ENCODE peak calls at places on chromosomes 16 and 17, in five cellular contexts. D is AG09319; I is suprapubic skin; P is cardiac fibroblast; Y is CD8-positive, alpha-beta T cell. N is an unnamed sample.

GRCh38 chr17:4940625-4941021 is 555 bp downstream of the RNF167 start:
- DNase-seq in Y (peak), P (no peak), I (no peak), D (no peak), N (no peak)

GRCh38 chr17:72666519-72666874 is 426.0 kb downstream of the SLC39A11 start:
- DNase-seq in I (no peak), D (no peak), P (no peak), Y (no peak), N (no peak)

GRCh38 chr16:15041260-15042011 is 14.4 kb downstream of the NTAN1 start:
- DNase-seq in P (peak), D (peak), Y (no peak), I (peak), N (no peak)

GRCh38 chr16:56258508-56259424 is 67.5 kb downstream of the GNAO1 start:
- DNase-seq in D (no peak), P (no peak), Y (no peak), I (no peak), N (no peak)

GRCh38 chr17:32854177-32854576 is 22.7 kb downstream of the MYO1D start:
- DNase-seq in D (no peak), Y (no peak), P (no peak), I (no peak), N (no peak)

GRCh38 chr16:61654962-61655361 is 381.3 kb downstream of the CDH8 start:
- DNase-seq in D (no peak), P (no peak), I (no peak), Y (no peak), N (no peak)

GRCh38 chr16:75288596-75289120 is 37.2 kb upstream of the BCAR1 start:
- DNase-seq in I (no peak), D (no peak), Y (peak), P (no peak), N (no peak)

GRCh38 chr17:72822358-72823023 is 270.0 kb downstream of the SLC39A11 start:
- DNase-seq in P (no peak), Y (no peak), D (no peak), I (no peak), N (peak)

GRCh38 chr16:91484-91883 is 13.5 kb downstream of the MPG start:
- DNase-seq in Y (no peak), I (no peak), D (no peak), P (peak), N (no peak)

GRCh38 chr16:86899757-86900156 is 321.4 kb downstream of the FOXL1 start:
- DNase-seq in D (no peak), P (peak), Y (no peak), I (no peak), N (no peak)

GRCh38 chr17:16652847-16653366 is 743 bp downstream of the ZNF624 start:
- DNase-seq in Y (no peak), D (no peak), P (no peak), I (no peak), N (no peak)

GRCh38 chr17:65265276-65265675 is 128.1 kb downstream of the RGS9 start:
- DNase-seq in D (no peak), P (no peak), Y (no peak), I (no peak), N (no peak)

GRCh38 chr17:14756469-14756868 is 455.6 kb downstream of the HS3ST3B1 start:
- DNase-seq in I (no peak), D (no peak), Y (no peak), P (no peak), N (no peak)

GRCh38 chr17:6592193-6592592 is 35.8 kb upstream of the PITPNM3 start:
- DNase-seq in D (no peak), I (no peak), Y (no peak), P (no peak), N (peak)

GRCh38 chr16:17026600-17027242 is 444.0 kb downstream of the XYLT1 start:
- DNase-seq in D (no peak), I (no peak), Y (no peak), P (no peak), N (no peak)

GRCh38 chr17:14866266-14866665 is 398.9 kb downstream of the PMP22 start:
- DNase-seq in Y (no peak), D (no peak), I (no peak), P (no peak), N (no peak)

GRCh38 chr17:31510273-31511175 is 119.0 kb downstream of the RAB11FIP4 start:
- DNase-seq in P (no peak), Y (no peak), I (no peak), D (no peak), N (no peak)

GRCh38 chr17:58385359-58385899 is 31.9 kb downstream of the RNF43 start:
- DNase-seq in Y (no peak), D (no peak), I (no peak), P (no peak), N (no peak)

GRCh38 chr17:53722407-53722806 is 100.3 kb upstream of the KIF2B start:
- DNase-seq in Y (no peak), P (peak), D (peak), I (no peak), N (peak)

GRCh38 chr17:1059131-1059795 is 62.3 kb downstream of the TIMM22 start:
- DNase-seq in P (no peak), Y (no peak), D (no peak), I (no peak), N (no peak)

GRCh38 chr17:17028059-17028877 is 14.0 kb upstream of the MPRIP start:
- DNase-seq in Y (no peak), I (peak), D (no peak), P (peak), N (peak)

GRCh38 chr17:7004398-7005253 is 7.8 kb upstream of the RNASEK start:
- DNase-seq in I (no peak), P (peak), D (no peak), Y (no peak), N (peak)

GRCh38 chr16:4994719-4995434 is 36.7 kb downstream of the SEC14L5 start:
- DNase-seq in D (no peak), Y (no peak), I (no peak), P (no peak), N (no peak)

GRCh38 chr16:23465179-23465578 is 12.2 kb upstream of the COG7 start:
- DNase-seq in D (no peak), P (no peak), I (no peak), Y (no peak), N (no peak)

GRCh38 chr17:48633266-48633816 is 7.2 kb upstream of the HOXB9 start:
- DNase-seq in I (peak), D (no peak), Y (no peak), P (no peak), N (no peak)

GRCh38 chr17:68775338-68775737 is 174.2 kb upstream of the FAM20A start:
- DNase-seq in Y (no peak), D (no peak), P (peak), I (no peak), N (no peak)

GRCh38 chr17:30790279-30790678 is 34.2 kb downstream of the CRLF3 start:
- DNase-seq in Y (no peak), I (no peak), P (no peak), D (no peak), N (no peak)

GRCh38 chr16:57946181-57946801 is 24.6 kb downstream of the CNGB1 start:
- DNase-seq in P (no peak), I (no peak), Y (no peak), D (no peak), N (no peak)

GRCh38 chr17:51036084-51036483 is 84.6 kb downstream of the SPAG9 start:
- DNase-seq in Y (no peak), P (no peak), I (no peak), D (no peak), N (no peak)

GRCh38 chr17:66531826-66532439 is 229.5 kb downstream of the PRKCA start:
- DNase-seq in P (no peak), Y (no peak), I (no peak), D (no peak), N (no peak)

GRCh38 chr17:68460715-68461114 is 3.4 kb upstream of the WIPI1 start:
- DNase-seq in I (no peak), Y (no peak), P (no peak), D (no peak), N (no peak)

GRCh38 chr17:27281438-27281837 is 12.5 kb upstream of the WSB1 start:
- DNase-seq in I (no peak), P (no peak), Y (no peak), D (no peak), N (no peak)

GRCh38 chr17:43393944-43394482 is 4.8 kb upstream of the ARL4D start:
- DNase-seq in I (peak), Y (peak), P (peak), D (peak), N (peak)

GRCh38 chr17:75855310-75856061 is at the start of gene WBP2:
- DNase-seq in I (peak), Y (peak), D (peak), P (peak), N (peak)
- TF ChIP-seq CTCF in I (peak), Y (no peak), D (peak), P (no peak), N (no peak)

DNA sequence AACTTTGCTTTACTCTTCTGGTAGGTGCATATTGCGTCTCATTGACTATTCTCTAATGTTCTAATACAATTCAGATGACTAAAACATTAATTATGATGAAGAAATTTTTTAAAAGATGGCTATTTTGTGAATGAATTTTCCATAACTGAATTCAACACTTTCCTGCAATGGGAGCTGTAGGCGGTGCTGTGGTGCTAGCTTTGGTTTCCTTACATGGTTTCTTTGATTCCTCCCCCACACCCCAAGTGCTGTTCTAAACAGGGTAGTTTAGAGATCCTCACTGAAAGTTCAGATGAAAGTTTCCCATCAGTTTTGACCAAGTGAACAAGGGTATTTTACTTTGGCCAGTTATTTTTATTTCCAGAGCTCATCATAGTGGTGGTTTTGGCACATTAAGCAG is 26.0 kb upstream of the MRC2 start:
- DNase-seq in D (peak), P (peak), Y (no peak), I (no peak), N (no peak)
- TF ChIP-seq CTCF in D (peak), P (peak), Y (no peak), I (no peak), N (no peak)

DNA sequence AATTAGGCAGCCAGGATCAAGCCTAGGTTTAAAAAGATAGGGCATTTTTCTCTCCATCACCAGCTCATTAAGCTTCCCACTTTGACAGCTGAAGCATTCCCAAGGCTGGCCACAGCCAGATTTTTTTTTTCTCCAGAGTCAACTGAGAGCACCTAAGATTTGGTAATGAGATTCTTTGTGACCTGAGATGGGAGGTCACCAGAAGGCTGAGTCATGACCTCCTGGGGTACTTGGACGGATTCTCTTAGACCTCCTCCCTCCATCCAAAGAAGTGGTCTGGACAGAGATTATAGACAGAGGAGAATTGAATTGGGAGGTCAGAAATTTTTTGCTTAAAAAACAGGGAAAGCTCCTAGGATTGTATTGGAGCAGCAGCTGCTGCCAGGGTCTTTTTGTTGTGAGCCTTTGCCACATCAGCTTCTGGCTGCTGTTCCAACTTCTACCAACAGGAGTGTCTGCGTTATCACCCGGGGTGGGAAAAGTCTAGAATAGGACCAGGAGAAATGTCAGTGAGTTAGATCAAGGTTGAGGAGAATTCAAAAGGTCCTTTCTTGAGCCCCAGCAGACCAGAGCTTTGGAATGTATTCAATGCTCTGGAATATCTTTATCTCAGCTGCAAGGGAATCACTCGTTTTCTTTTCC is 221.2 kb upstream of the N4BP1 start:
- DNase-seq in I (no peak), Y (no peak), P (no peak), D (no peak), N (no peak)
- TF ChIP-seq CTCF in I (no peak), Y (no peak), P (no peak), D (no peak), N (no peak)

DNA sequence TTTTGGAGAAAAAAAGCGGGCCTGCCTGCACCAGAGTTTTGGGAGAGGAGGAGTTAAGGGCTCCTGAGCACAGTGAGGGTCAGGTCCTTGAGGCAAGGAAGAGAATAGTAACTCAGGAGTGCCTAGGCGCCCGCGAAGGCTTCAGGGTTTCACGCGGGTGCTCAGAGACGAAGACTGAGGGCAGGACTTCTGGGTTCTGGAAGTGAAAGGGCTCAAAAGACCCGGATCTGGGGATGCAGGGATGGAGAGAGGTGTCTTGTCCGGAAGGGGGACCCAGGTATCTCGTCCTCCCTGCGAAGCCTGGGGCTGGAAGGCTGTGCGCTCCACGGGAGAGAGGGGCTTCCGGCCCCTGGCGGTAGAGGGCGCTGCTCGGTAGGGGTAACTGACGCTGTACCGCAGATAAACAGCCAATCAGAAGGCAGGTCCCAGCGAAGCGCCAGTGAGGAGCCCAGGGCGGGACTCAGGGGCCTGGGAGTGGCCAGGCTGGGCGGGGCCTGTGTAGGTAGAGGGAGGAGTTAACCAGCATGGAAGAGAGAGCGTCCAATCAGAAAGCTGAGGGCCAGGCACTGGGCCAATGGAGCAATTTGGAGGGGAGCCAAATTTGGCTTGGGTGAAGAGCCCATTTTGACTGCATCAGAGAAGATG is 729 bp downstream of the TGFB1I1 start:
- DNase-seq in I (peak), D (peak), P (peak), Y (no peak), N (peak)
- TF ChIP-seq CTCF in I (peak), D (peak), P (peak), Y (no peak), N (peak)

GRCh38 chr16:67190448-67191399 is 788 bp upstream of the EXOC3L1 start:
- DNase-seq in P (no peak), I (no peak), Y (no peak), D (no peak), N (no peak)

GRCh38 chr16:67187175-67187900 is 2.6 kb downstream of the EXOC3L1 start:
- DNase-seq in P (no peak), D (no peak), I (no peak), Y (no peak), N (no peak)

GRCh38 chr16:67186550-67186950 is 2.8 kb upstream of the MATCAP1 start:
- DNase-seq in P (no peak), D (no peak), I (no peak), Y (no peak), N (no peak)

GRCh38 chr16:67190041-67190440 is at the start of gene EXOC3L1:
- DNase-seq in I (no peak), Y (no peak), D (no peak), P (no peak), N (no peak)

DNA sequence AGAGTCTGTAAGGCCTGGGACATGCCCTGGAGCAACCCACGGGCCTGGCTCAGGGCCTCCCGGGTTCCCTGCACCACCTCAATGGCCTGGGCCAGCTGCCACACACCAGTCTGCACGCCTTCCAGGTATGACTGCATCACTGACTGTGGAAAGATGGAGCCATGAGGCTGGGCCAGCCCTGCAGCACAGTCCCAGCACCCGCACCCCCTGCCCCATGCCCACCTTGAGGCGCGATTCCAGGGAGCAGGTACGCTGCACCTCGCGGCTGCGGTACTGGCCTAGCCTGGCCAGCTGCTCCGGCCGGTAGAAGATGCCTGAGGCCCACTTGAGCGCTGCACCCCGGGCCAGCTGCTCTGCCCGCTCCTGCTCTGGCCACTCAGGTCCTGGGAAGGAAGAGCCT is 1.1 kb downstream of the EXOC3L1 start:
- DNase-seq in P (no peak), Y (no peak), D (no peak), I (no peak), N (no peak)
- TF ChIP-seq CTCF in P (no peak), Y (no peak), D (no peak), I (no peak), N (no peak)

GRCh38 chr16:69346683-69347082 is 4.9 kb downstream of the TMED6 start:
- DNase-seq in D (no peak), I (no peak), P (no peak), Y (no peak), N (no peak)
- TF ChIP-seq CTCF in D (no peak), I (no peak), P (no peak), Y (no peak), N (no peak)

GRCh38 chr16:64981568-64982281 is 140.1 kb downstream of the CDH11 start:
- DNase-seq in Y (no peak), D (no peak), I (no peak), P (peak), N (no peak)

GRCh38 chr16:64983226-64983625 is 138.6 kb downstream of the CDH11 start:
- DNase-seq in Y (no peak), I (no peak), P (no peak), D (no peak), N (no peak)

GRCh38 chr16:64989050-64989449 is 132.8 kb downstream of the CDH11 start:
- DNase-seq in I (no peak), D (no peak), Y (no peak), P (no peak), N (no peak)

GRCh38 chr16:64982581-64982980 is 139.3 kb downstream of the CDH11 start:
- DNase-seq in P (no peak), D (peak), Y (no peak), I (no peak), N (no peak)

GRCh38 chr16:64983983-64984382 is 137.9 kb downstream of the CDH11 start:
- DNase-seq in I (no peak), D (peak), Y (no peak), P (peak), N (no peak)
- TF ChIP-seq CTCF in I (peak), D (peak), Y (no peak), P (peak), N (no peak)

GRCh38 chr17:37718383-37719048 is 26.3 kb downstream of the HNF1B start:
- DNase-seq in D (no peak), I (no peak), P (no peak), Y (no peak), N (no peak)

GRCh38 chr17:37713028-37713431 is 31.8 kb downstream of the HNF1B start:
- DNase-seq in D (no peak), P (no peak), I (no peak), Y (no peak), N (peak)

GRCh38 chr17:37713624-37714023 is 31.2 kb downstream of the HNF1B start:
- DNase-seq in I (no peak), P (no peak), Y (no peak), D (no peak), N (peak)

GRCh38 chr17:37717627-37718382 is 27.1 kb downstream of the HNF1B start:
- DNase-seq in I (no peak), P (no peak), Y (no peak), D (no peak), N (no peak)

GRCh38 chr17:37714897-37715296 is 30.0 kb downstream of the HNF1B start:
- DNase-seq in Y (no peak), D (no peak), P (no peak), I (no peak), N (no peak)
- TF ChIP-seq CTCF in Y (no peak), D (no peak), P (no peak), I (no peak), N (no peak)

DNA sequence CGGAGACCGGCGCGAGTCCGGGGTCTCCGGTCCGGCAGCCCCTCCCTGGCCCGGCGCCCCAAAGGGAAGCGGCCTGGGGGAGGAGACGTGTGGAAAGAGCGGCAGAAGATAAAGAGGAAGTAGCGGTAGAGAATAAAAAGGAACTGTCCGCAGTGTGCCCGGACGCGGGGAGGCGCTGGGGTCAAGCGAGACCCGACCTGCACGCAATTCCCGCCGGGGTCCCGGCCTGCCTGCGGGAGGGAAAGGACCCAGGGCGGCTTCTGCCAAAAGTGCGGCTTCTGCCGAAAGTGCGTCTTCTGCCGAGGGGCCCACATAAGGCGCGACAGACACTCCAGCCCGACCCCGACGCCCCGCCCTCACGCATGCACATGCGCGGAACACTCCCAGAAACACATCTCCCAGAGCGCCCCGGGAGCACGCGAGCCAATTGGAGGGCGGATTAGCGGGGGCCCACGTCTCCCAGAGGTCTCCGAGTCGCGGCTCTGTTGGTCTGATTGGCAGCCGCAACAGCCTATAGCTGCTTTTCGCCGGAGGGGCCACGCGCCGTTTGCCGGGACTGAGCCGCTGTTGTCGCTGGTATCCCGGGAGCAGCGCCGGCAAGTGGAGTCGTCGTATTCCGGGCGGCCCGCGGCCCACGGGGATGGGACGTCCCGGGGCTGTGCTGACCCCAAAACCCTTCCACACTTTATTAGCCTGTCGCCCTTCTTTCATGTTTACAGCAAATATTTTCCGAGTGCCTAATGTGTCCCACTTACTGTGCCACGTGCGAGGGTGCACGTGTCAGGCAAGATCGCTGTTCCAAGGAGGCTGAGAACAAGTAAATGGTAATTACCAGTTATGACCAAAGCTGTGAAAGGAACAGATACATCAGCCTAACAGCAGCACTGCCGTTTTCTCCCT is 8.0 kb upstream of the MEFV start:
- DNase-seq in I (peak), Y (peak), D (peak), P (peak), N (peak)
- TF ChIP-seq CTCF in I (no peak), Y (no peak), D (peak), P (peak), N (no peak)

N was measured in Calu3.